ENCODE peak calls at places on chromosomes 4 and X, in four cellular contexts. One of them, this sample, is unnamed.

GRCh38 chr4:107058828-107059227 is 22.7 kb upstream of the DKK2 start:
- DNase-seq in adrenal gland: no peak
- DNase-seq in effector memory CD4-positive, alpha-beta T cell: no peak
- DNase-seq in CD8-positive, alpha-beta memory T cell: no peak
- DNase-seq in this sample: no peak

GRCh38 chr4:1413687-1414479 is 7.6 kb upstream of the NKX1-1 start:
- DNase-seq in adrenal gland: no peak
- DNase-seq in effector memory CD4-positive, alpha-beta T cell: no peak
- DNase-seq in CD8-positive, alpha-beta memory T cell: peak; percentile 33
- DNase-seq in this sample: no peak

GRCh38 chr4:22488136-22488535 is 27.7 kb downstream of the ADGRA3 start:
- DNase-seq in adrenal gland: no peak
- DNase-seq in effector memory CD4-positive, alpha-beta T cell: no peak
- DNase-seq in CD8-positive, alpha-beta memory T cell: no peak
- DNase-seq in this sample: no peak

GRCh38 chr4:101221294-101221693 is 126.0 kb downstream of the PPP3CA start:
- DNase-seq in adrenal gland: no peak
- DNase-seq in effector memory CD4-positive, alpha-beta T cell: no peak
- DNase-seq in CD8-positive, alpha-beta memory T cell: no peak
- DNase-seq in this sample: no peak

GRCh38 chr4:120753854-120754253 is 168.7 kb downstream of the PRDM5 start:
- DNase-seq in adrenal gland: no peak
- DNase-seq in effector memory CD4-positive, alpha-beta T cell: no peak
- DNase-seq in CD8-positive, alpha-beta memory T cell: no peak
- DNase-seq in this sample: no peak

GRCh38 chr4:169314906-169315305 is 44.1 kb upstream of the SH3RF1 start:
- DNase-seq in adrenal gland: peak; percentile 77
- DNase-seq in effector memory CD4-positive, alpha-beta T cell: no peak
- DNase-seq in CD8-positive, alpha-beta memory T cell: no peak
- DNase-seq in this sample: peak; percentile 29

GRCh38 chrX:105837227-105837626 is 14.9 kb downstream of the NRK start:
- DNase-seq in adrenal gland: peak; percentile 85
- DNase-seq in effector memory CD4-positive, alpha-beta T cell: no peak
- DNase-seq in CD8-positive, alpha-beta memory T cell: no peak
- DNase-seq in this sample: peak; percentile 30

GRCh38 chrX:55161581-55161980 is 58.6 kb upstream of the PAGE5 start:
- DNase-seq in adrenal gland: no peak
- DNase-seq in effector memory CD4-positive, alpha-beta T cell: no peak
- DNase-seq in CD8-positive, alpha-beta memory T cell: no peak
- DNase-seq in this sample: no peak

GRCh38 chrX:49292400-49293362 is 10.8 kb upstream of the GAGE10 start:
- DNase-seq in adrenal gland: no peak
- DNase-seq in effector memory CD4-positive, alpha-beta T cell: no peak
- DNase-seq in CD8-positive, alpha-beta memory T cell: no peak
- DNase-seq in this sample: no peak
- H3K27ac ChIP-seq in adrenal gland: no peak overlapping the region
- H3K27ac ChIP-seq in effector memory CD4-positive, alpha-beta T cell: no peak overlapping the region
- H3K27ac ChIP-seq in CD8-positive, alpha-beta memory T cell: no peak overlapping the region
- H3K27ac ChIP-seq in this sample: no peak overlapping the region

GRCh38 chr4:140641789-140642439 is 73.2 kb upstream of the UCP1 start:
- DNase-seq in adrenal gland: no peak
- DNase-seq in effector memory CD4-positive, alpha-beta T cell: no peak
- DNase-seq in CD8-positive, alpha-beta memory T cell: no peak
- DNase-seq in this sample: no peak
- H3K27ac ChIP-seq in adrenal gland: no peak overlapping the region
- H3K27ac ChIP-seq in effector memory CD4-positive, alpha-beta T cell: no peak overlapping the region
- H3K27ac ChIP-seq in CD8-positive, alpha-beta memory T cell: no peak overlapping the region
- H3K27ac ChIP-seq in this sample: no peak overlapping the region

GRCh38 chr4:31086771-31087330 is 366.7 kb downstream of the PCDH7 start:
- DNase-seq in adrenal gland: no peak
- DNase-seq in effector memory CD4-positive, alpha-beta T cell: no peak
- DNase-seq in CD8-positive, alpha-beta memory T cell: no peak
- DNase-seq in this sample: no peak

GRCh38 chr4:31084806-31085416 is 364.7 kb downstream of the PCDH7 start:
- DNase-seq in adrenal gland: no peak
- DNase-seq in effector memory CD4-positive, alpha-beta T cell: no peak
- DNase-seq in CD8-positive, alpha-beta memory T cell: no peak
- DNase-seq in this sample: no peak

GRCh38 chr4:31085736-31086135 is 365.6 kb downstream of the PCDH7 start:
- DNase-seq in adrenal gland: no peak
- DNase-seq in effector memory CD4-positive, alpha-beta T cell: no peak
- DNase-seq in CD8-positive, alpha-beta memory T cell: no peak
- DNase-seq in this sample: no peak

GRCh38 chr4:31089815-31090214 is 369.6 kb downstream of the PCDH7 start:
- DNase-seq in adrenal gland: no peak
- DNase-seq in effector memory CD4-positive, alpha-beta T cell: no peak
- DNase-seq in CD8-positive, alpha-beta memory T cell: no peak
- DNase-seq in this sample: no peak

GRCh38 chr4:31088600-31089230 is 368.5 kb downstream of the PCDH7 start:
- DNase-seq in adrenal gland: no peak
- DNase-seq in effector memory CD4-positive, alpha-beta T cell: no peak
- DNase-seq in CD8-positive, alpha-beta memory T cell: no peak
- DNase-seq in this sample: no peak
- H3K27ac ChIP-seq in adrenal gland: no peak overlapping the region
- H3K27ac ChIP-seq in effector memory CD4-positive, alpha-beta T cell: no peak overlapping the region
- H3K27ac ChIP-seq in CD8-positive, alpha-beta memory T cell: no peak overlapping the region
- H3K27ac ChIP-seq in this sample: no peak overlapping the region

GRCh38 chr4:124060261-124060918 is 652.1 kb downstream of the ANKRD50 start:
- DNase-seq in adrenal gland: peak; percentile 32
- DNase-seq in effector memory CD4-positive, alpha-beta T cell: no peak
- DNase-seq in CD8-positive, alpha-beta memory T cell: no peak
- DNase-seq in this sample: peak; percentile 76
- H3K27ac ChIP-seq in adrenal gland: peak overlapping the region; percentile 66
- H3K27ac ChIP-seq in effector memory CD4-positive, alpha-beta T cell: no peak overlapping the region
- H3K27ac ChIP-seq in CD8-positive, alpha-beta memory T cell: no peak overlapping the region
- H3K27ac ChIP-seq in this sample: peak overlapping the region; percentile 75

DNA sequence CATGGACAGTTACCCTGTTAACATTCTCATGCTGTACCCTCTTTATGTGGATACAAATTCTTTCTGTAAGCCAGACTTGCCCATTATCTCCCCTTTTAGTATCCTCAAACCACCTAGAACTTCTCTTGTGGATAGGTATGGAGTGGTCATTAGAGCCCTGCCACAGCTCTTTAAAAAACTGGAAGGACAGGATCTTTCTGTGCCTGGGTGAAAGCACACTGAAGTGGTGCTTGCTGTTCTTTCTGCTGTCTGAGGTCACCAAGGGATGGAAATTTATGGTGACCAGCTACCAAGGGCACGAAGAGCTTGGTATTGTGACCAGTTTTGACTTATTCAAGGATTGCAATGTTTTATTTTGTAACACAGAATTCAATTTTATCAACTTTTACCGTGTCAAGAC is 344.2 kb downstream of the CBLL2 start:
- DNase-seq in adrenal gland: no peak
- DNase-seq in effector memory CD4-positive, alpha-beta T cell: no peak
- DNase-seq in CD8-positive, alpha-beta memory T cell: no peak
- DNase-seq in this sample: no peak
- H3K27ac ChIP-seq in adrenal gland: no peak overlapping the region
- H3K27ac ChIP-seq in effector memory CD4-positive, alpha-beta T cell: no peak overlapping the region
- H3K27ac ChIP-seq in CD8-positive, alpha-beta memory T cell: no peak overlapping the region
- H3K27ac ChIP-seq in this sample: no peak overlapping the region

DNA sequence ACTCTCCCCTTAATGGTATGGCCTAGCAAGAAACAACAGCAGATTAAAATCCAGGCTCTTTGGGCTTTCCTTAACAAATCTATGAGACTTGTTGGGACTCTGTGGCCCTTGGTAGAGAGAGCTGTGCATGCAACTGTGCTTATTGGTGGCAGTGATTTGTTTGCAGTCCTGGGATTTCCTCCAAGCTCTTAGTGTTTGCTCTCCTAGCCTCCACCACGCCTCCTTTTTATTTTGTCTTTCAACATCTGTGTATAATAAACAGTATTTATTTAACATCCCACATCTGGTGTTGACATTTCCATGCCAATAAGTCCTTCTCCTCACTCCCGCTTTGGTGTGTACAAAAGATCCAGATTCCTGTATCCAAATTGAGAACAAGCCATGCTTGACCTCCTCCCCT is 3.1 kb downstream of the TNMD start:
- DNase-seq in adrenal gland: no peak
- DNase-seq in effector memory CD4-positive, alpha-beta T cell: no peak
- DNase-seq in CD8-positive, alpha-beta memory T cell: no peak
- DNase-seq in this sample: no peak
- H3K27ac ChIP-seq in adrenal gland: no peak overlapping the region
- H3K27ac ChIP-seq in effector memory CD4-positive, alpha-beta T cell: no peak overlapping the region
- H3K27ac ChIP-seq in CD8-positive, alpha-beta memory T cell: no peak overlapping the region
- H3K27ac ChIP-seq in this sample: no peak overlapping the region

GRCh38 chr4:87011340-87012034 is 76.7 kb downstream of the AFF1 start:
- DNase-seq in adrenal gland: no peak
- DNase-seq in effector memory CD4-positive, alpha-beta T cell: no peak
- DNase-seq in CD8-positive, alpha-beta memory T cell: no peak
- DNase-seq in this sample: no peak
- H3K27ac ChIP-seq in adrenal gland: peak overlapping the region; percentile 37
- H3K27ac ChIP-seq in effector memory CD4-positive, alpha-beta T cell: no peak overlapping the region
- H3K27ac ChIP-seq in CD8-positive, alpha-beta memory T cell: no peak overlapping the region
- H3K27ac ChIP-seq in this sample: peak overlapping the region; percentile 98

DNA sequence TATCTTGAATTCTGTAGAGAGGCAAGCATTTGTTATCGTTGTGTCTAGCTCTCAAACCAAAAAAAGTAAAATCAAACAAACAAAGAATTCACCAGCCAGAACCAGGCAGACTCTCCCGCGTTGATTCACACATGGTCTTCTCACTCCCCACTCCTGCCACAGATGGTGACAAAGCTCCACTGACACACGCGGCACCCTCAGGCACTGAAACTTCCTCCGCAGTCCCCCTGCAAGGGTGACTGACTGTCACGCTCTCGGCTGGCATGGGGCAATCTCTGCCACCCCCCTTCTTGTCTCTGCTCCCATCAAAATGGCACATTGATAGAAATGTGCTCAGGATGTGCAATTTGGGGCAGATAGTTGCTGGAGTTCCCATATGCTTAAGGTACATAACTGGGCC is 304.9 kb downstream of the DHX15 start:
- DNase-seq in adrenal gland: no peak
- DNase-seq in effector memory CD4-positive, alpha-beta T cell: no peak
- DNase-seq in CD8-positive, alpha-beta memory T cell: no peak
- DNase-seq in this sample: no peak
- H3K27ac ChIP-seq in adrenal gland: no peak overlapping the region
- H3K27ac ChIP-seq in effector memory CD4-positive, alpha-beta T cell: no peak overlapping the region
- H3K27ac ChIP-seq in CD8-positive, alpha-beta memory T cell: no peak overlapping the region
- H3K27ac ChIP-seq in this sample: no peak overlapping the region

GRCh38 chr4:112266823-112267222 is 18.9 kb downstream of the TIFA start:
- DNase-seq in adrenal gland: no peak
- DNase-seq in effector memory CD4-positive, alpha-beta T cell: no peak
- DNase-seq in CD8-positive, alpha-beta memory T cell: no peak
- DNase-seq in this sample: no peak

GRCh38 chr4:112272292-112272691 is 13.4 kb downstream of the TIFA start:
- DNase-seq in adrenal gland: no peak
- DNase-seq in effector memory CD4-positive, alpha-beta T cell: no peak
- DNase-seq in CD8-positive, alpha-beta memory T cell: no peak
- DNase-seq in this sample: no peak

GRCh38 chr4:112274959-112275358 is 10.7 kb downstream of the TIFA start:
- DNase-seq in adrenal gland: no peak
- DNase-seq in effector memory CD4-positive, alpha-beta T cell: no peak
- DNase-seq in CD8-positive, alpha-beta memory T cell: no peak
- DNase-seq in this sample: no peak

GRCh38 chr4:112270643-112271484 is 14.8 kb downstream of the TIFA start:
- DNase-seq in adrenal gland: no peak
- DNase-seq in effector memory CD4-positive, alpha-beta T cell: no peak
- DNase-seq in CD8-positive, alpha-beta memory T cell: no peak
- DNase-seq in this sample: no peak

GRCh38 chr4:112270051-112270450 is 15.7 kb downstream of the TIFA start:
- DNase-seq in adrenal gland: no peak
- DNase-seq in effector memory CD4-positive, alpha-beta T cell: no peak
- DNase-seq in CD8-positive, alpha-beta memory T cell: no peak
- DNase-seq in this sample: no peak
- H3K27ac ChIP-seq in adrenal gland: no peak overlapping the region
- H3K27ac ChIP-seq in effector memory CD4-positive, alpha-beta T cell: no peak overlapping the region
- H3K27ac ChIP-seq in CD8-positive, alpha-beta memory T cell: no peak overlapping the region
- H3K27ac ChIP-seq in this sample: no peak overlapping the region

GRCh38 chr4:152515678-152516077 is 20.2 kb downstream of the FBXW7 start:
- DNase-seq in adrenal gland: no peak
- DNase-seq in effector memory CD4-positive, alpha-beta T cell: no peak
- DNase-seq in CD8-positive, alpha-beta memory T cell: no peak
- DNase-seq in this sample: no peak

GRCh38 chr4:152513078-152513477 is 22.8 kb downstream of the FBXW7 start:
- DNase-seq in adrenal gland: no peak
- DNase-seq in effector memory CD4-positive, alpha-beta T cell: no peak
- DNase-seq in CD8-positive, alpha-beta memory T cell: no peak
- DNase-seq in this sample: no peak

GRCh38 chr4:152512483-152512882 is 23.4 kb downstream of the FBXW7 start:
- DNase-seq in adrenal gland: no peak
- DNase-seq in effector memory CD4-positive, alpha-beta T cell: no peak
- DNase-seq in CD8-positive, alpha-beta memory T cell: no peak
- DNase-seq in this sample: no peak

GRCh38 chr4:152514356-152514755 is 21.5 kb downstream of the FBXW7 start:
- DNase-seq in adrenal gland: no peak
- DNase-seq in effector memory CD4-positive, alpha-beta T cell: no peak
- DNase-seq in CD8-positive, alpha-beta memory T cell: no peak
- DNase-seq in this sample: no peak

DNA sequence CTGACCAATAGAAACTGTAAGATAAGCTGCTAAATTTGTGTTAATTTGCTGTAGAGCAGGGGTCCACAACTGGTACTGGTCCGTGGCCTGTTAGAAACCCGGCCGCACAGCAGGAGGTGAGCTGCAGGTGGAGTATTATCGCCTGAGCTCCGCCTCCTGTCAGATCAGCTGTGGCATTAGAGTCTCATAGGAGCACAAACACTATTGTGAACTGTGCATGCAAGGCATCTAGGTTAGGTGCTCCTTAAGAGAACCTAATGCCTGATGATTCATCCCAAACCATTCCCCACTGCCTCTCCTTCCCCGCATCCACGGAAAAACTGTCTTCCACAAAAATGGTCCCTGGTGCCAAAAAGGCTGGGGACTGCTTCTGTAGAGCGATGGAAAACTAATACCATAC is 19.7 kb downstream of the FBXW7 start:
- DNase-seq in adrenal gland: no peak
- DNase-seq in effector memory CD4-positive, alpha-beta T cell: no peak
- DNase-seq in CD8-positive, alpha-beta memory T cell: no peak
- DNase-seq in this sample: no peak
- H3K27ac ChIP-seq in adrenal gland: no peak overlapping the region
- H3K27ac ChIP-seq in effector memory CD4-positive, alpha-beta T cell: no peak overlapping the region
- H3K27ac ChIP-seq in CD8-positive, alpha-beta memory T cell: no peak overlapping the region
- H3K27ac ChIP-seq in this sample: no peak overlapping the region